ENCODE peak calls at places on chromosomes 7 and 10, in six cellular contexts. U is activated T-helper 2 cell treated with anti-CD3 and anti-CD28 coated beads, Interferon-gamma antibody, Interleukin-2, Interleukin-4, amounts not matched to agents 10 μg/mL and 5 μg/mL and 100 μg/mL, durations not matched to agents 14 hours and 24 hours and 36 hours; K is naive thymus-derived CD8-positive, alpha-beta T cell; N is MCF 10A; M is CD4-positive, CD25-positive, alpha-beta regulatory T cell; E is GOT3. T is an unnamed sample.

GRCh38 chr7:136049818-136050461 is 72.8 kb upstream of the MTPN start:
- DNase-seq in U (no peak), K (no peak), N (no peak), M (no peak), E (no peak), T (no peak)

GRCh38 chr7:123372368-123372767 is 162.0 kb downstream of the IQUB start:
- DNase-seq in U (no peak), K (no peak), N (no peak), M (no peak), E (no peak), T (peak)

GRCh38 chr10:69479241-69479730 is 28.0 kb downstream of the TSPAN15 start:
- DNase-seq in U (no peak), K (no peak), N (no peak), M (no peak), E (no peak), T (no peak)

GRCh38 chr10:56715262-56715661 is 354.2 kb upstream of the ZWINT start:
- DNase-seq in U (no peak), K (no peak), N (no peak), M (no peak), E (no peak), T (no peak)

GRCh38 chr10:125455855-125456254 is 227.1 kb downstream of the TEX36 start:
- DNase-seq in U (no peak), K (no peak), N (no peak), M (no peak), E (no peak), T (no peak)

GRCh38 chr7:117667456-117667855 is 187.6 kb downstream of the CFTR start:
- DNase-seq in U (no peak), K (no peak), N (no peak), M (no peak), E (no peak), T (no peak)

GRCh38 chr10:127886371-127887051 is 6.2 kb downstream of the CLRN3 start:
- DNase-seq in U (no peak), K (no peak), N (no peak), M (no peak), E (no peak), T (no peak)

GRCh38 chr7:73496626-73497025 is 25.5 kb downstream of the BAZ1B start:
- DNase-seq in U (no peak), K (no peak), N (no peak), M (no peak), E (no peak), T (no peak)

GRCh38 chr10:12448729-12449391 is 99.5 kb downstream of the CAMK1D start:
- DNase-seq in U (peak), K (peak), N (peak), M (peak), E (no peak), T (peak)

GRCh38 chr7:47622946-47623640 is 41.2 kb upstream of the TNS3 start:
- DNase-seq in U (no peak), K (no peak), N (no peak), M (no peak), E (peak), T (no peak)

GRCh38 chr10:132199854-132200311 is 13.1 kb downstream of the DPYSL4 start:
- DNase-seq in U (no peak), K (no peak), N (no peak), M (no peak), E (no peak), T (no peak)

GRCh38 chr7:101170617-101171441 is 5.5 kb upstream of the VGF start:
- DNase-seq in U (no peak), K (peak), N (no peak), M (no peak), E (no peak), T (no peak)

GRCh38 chr10:5076615-5077014 is 17.6 kb upstream of the AKR1C3 start:
- DNase-seq in U (no peak), K (no peak), N (no peak), M (no peak), E (no peak), T (no peak)

GRCh38 chr7:52719677-52720076 is 315.8 kb upstream of the POM121L12 start:
- DNase-seq in U (no peak), K (no peak), N (no peak), M (no peak), E (no peak), T (no peak)

GRCh38 chr10:44316187-44316921 is 68.5 kb downstream of the CXCL12 start:
- DNase-seq in U (no peak), K (no peak), N (peak), M (no peak), E (no peak), T (no peak)

GRCh38 chr7:106848851-106849442 is 16.1 kb upstream of the PIK3CG start:
- DNase-seq in U (no peak), K (no peak), N (no peak), M (no peak), E (no peak), T (peak)

GRCh38 chr10:124642076-124642710 is 102.0 kb downstream of the FAM53B start:
- DNase-seq in U (no peak), K (no peak), N (no peak), M (no peak), E (no peak), T (no peak)

GRCh38 chr10:70678757-70679489 is 6.6 kb downstream of the ADAMTS14 start:
- DNase-seq in U (no peak), K (no peak), N (no peak), M (no peak), E (no peak), T (no peak)

GRCh38 chr7:78863248-78863647 is 590.2 kb downstream of the MAGI2 start:
- DNase-seq in U (no peak), K (no peak), N (no peak), M (no peak), E (no peak), T (no peak)

GRCh38 chr10:77943086-77943901 is 16.7 kb upstream of the DLG5 start:
- DNase-seq in U (no peak), K (no peak), N (peak), M (no peak), E (no peak), T (peak)

GRCh38 chr7:78039791-78040776 is 241.5 kb downstream of the PHTF2 start:
- DNase-seq in U (peak), K (peak), N (no peak), M (peak), E (no peak), T (no peak)